ENCODE peak calls at places on chromosomes 13 and 19, in six cellular contexts. W, B, R, K, E and X are unnamed samples.

GRCh38 chr13:96511587-96511986 is 421.7 kb downstream of the HS6ST3 start:
- DNase-seq in W (no peak), B (no peak), R (no peak), K (no peak), E (no peak), X (no peak)

GRCh38 chr19:19403373-19403901 is 2.0 kb upstream of the GATAD2A start:
- DNase-seq in W (no peak), B (no peak), R (peak), K (no peak), E (peak), X (no peak)

GRCh38 chr13:29474991-29475390 is 120.5 kb downstream of the SLC7A1 start:
- DNase-seq in W (no peak), B (no peak), R (peak), K (no peak), E (no peak), X (no peak)

GRCh38 chr19:14582894-14583340 is at the start of gene CLEC17A:
- DNase-seq in W (no peak), B (no peak), R (no peak), K (no peak), E (no peak), X (peak)

GRCh38 chr13:67101730-67102467 is 128.2 kb downstream of the PCDH9 start:
- DNase-seq in W (no peak), B (no peak), R (no peak), K (no peak), E (no peak), X (no peak)

GRCh38 chr13:24661713-24662112 is 18.5 kb upstream of the ATP12A start:
- DNase-seq in W (no peak), B (no peak), R (no peak), K (no peak), E (no peak), X (no peak)

GRCh38 chr13:70043685-70044084 is 63.9 kb upstream of the ATXN8OS start:
- DNase-seq in W (no peak), B (no peak), R (no peak), K (no peak), E (no peak), X (peak)

GRCh38 chr13:98488736-98489135 is 88.2 kb downstream of the STK24 start:
- DNase-seq in W (no peak), B (no peak), R (no peak), K (no peak), E (no peak), X (no peak)

GRCh38 chr13:71625694-71626093 is 241.3 kb downstream of the DACH1 start:
- DNase-seq in W (no peak), B (no peak), R (peak), K (no peak), E (no peak), X (no peak)

GRCh38 chr13:48232420-48233096 is 448 bp upstream of the ITM2B start:
- DNase-seq in W (peak), B (no peak), R (peak), K (no peak), E (no peak), X (no peak)

GRCh38 chr19:771332-771785 is 20.4 kb downstream of the MISP start:
- DNase-seq in W (no peak), B (no peak), R (peak), K (no peak), E (no peak), X (peak)

GRCh38 chr13:80217614-80218456 is 123.1 kb downstream of the SPRY2 start:
- DNase-seq in W (no peak), B (peak), R (peak), K (no peak), E (no peak), X (no peak)

GRCh38 chr13:98368019-98368418 is 190.9 kb upstream of the RNF113B start:
- DNase-seq in W (no peak), B (no peak), R (peak), K (no peak), E (no peak), X (no peak)

GRCh38 chr13:112812306-112813034 is 122.6 kb downstream of the ATP11A start:
- DNase-seq in W (peak), B (no peak), R (no peak), K (no peak), E (no peak), X (no peak)

GRCh38 chr19:54307389-54307788 is 5.6 kb downstream of the LILRA5 start:
- DNase-seq in W (no peak), B (no peak), R (no peak), K (no peak), E (no peak), X (no peak)

GRCh38 chr13:49213997-49214916 is 5.9 kb upstream of the MLNR start:
- DNase-seq in W (no peak), B (no peak), R (no peak), K (no peak), E (no peak), X (no peak)

GRCh38 chr19:51729781-51730180 is 6.0 kb upstream of the HAS1 start:
- DNase-seq in W (no peak), B (no peak), R (no peak), K (no peak), E (no peak), X (no peak)

GRCh38 chr19:18529782-18530181 is 7.9 kb upstream of the ELL start:
- DNase-seq in W (no peak), B (no peak), R (peak), K (no peak), E (no peak), X (no peak)

GRCh38 chr13:42218576-42218975 is 53.4 kb upstream of the AKAP11 start:
- DNase-seq in W (no peak), B (no peak), R (no peak), K (no peak), E (no peak), X (no peak)

GRCh38 chr19:12840091-12841079 is 2.1 kb downstream of the MAST1 start:
- DNase-seq in W (peak), B (peak), R (peak), K (no peak), E (no peak), X (peak)